ENCODE peak calls at places on chromosomes 3 and 15, in four cellular contexts. M is GM12878, D is HepG2, K is HEK293T. G is an unnamed sample.

GRCh38 chr3:45273681-45274515 is 47.8 kb upstream of the TMEM158 start:
- DNase-seq in M (no peak), K (no peak), D (no peak), G (peak)

GRCh38 chr3:165614332-165614731 is 222.9 kb downstream of the BCHE start:
- DNase-seq in M (no peak), D (no peak), K (no peak), G (no peak)

GRCh38 chr3:172641291-172641690 is 69.6 kb downstream of the NCEH1 start:
- DNase-seq in M (no peak), K (no peak), D (no peak), G (no peak)

GRCh38 chr15:96750361-96750760 is 419.9 kb downstream of the NR2F2 start:
- DNase-seq in K (no peak), M (no peak), D (no peak), G (no peak)

GRCh38 chr3:45024601-45025262 is 1.4 kb upstream of the CLEC3B start:
- DNase-seq in K (no peak), M (no peak), D (no peak), G (no peak)

GRCh38 chr3:125123906-125124305 is 68.1 kb upstream of the HEG1 start:
- DNase-seq in M (no peak), D (no peak), K (no peak), G (no peak)

GRCh38 chr3:108882762-108883161 is 60.2 kb downstream of the TRAT1 start:
- DNase-seq in D (no peak), K (no peak), M (no peak), G (no peak)

GRCh38 chr15:84992157-84992940 is 10.7 kb downstream of the PDE8A start:
- DNase-seq in K (no peak), D (peak), M (no peak), G (peak)

GRCh38 chr3:13657660-13658435 is 108.9 kb downstream of the FBLN2 start:
- DNase-seq in M (no peak), D (no peak), K (peak), G (peak)

DNA sequence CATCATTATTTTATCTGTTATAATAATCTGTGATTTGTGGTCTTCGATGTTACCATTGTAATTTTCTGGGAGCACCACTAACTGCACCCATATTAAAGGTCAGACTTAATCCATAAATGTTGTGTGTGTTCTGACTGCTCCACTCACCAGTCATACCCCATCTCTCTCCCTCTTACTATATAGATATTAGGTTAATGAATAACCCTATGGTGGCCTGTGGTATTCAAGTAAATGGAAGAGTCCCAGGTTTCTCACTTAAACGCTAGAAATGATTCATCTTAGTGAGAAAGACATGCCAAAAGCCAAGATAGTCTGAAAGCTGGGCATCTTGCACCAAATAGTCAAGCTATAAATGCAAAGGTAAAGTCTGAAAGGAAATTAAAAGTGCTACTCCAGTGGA is 1358.5 kb downstream of the ROBO2 start:
- DNase-seq in D (no peak), K (no peak), M (no peak), G (no peak)
- TF ChIP-seq FOXK2 in D (no peak), K (no peak), M (no peak), G (no peak)

GRCh38 chr15:98806275-98806895 is 158.0 kb downstream of the IGF1R start:
- DNase-seq in K (no peak), D (no peak), M (no peak), G (no peak)
- TF ChIP-seq FOXK2 in K (no peak), D (no peak), M (no peak), G (no peak)

GRCh38 chr3:113084777-113085176 is 94.0 kb downstream of the GTPBP8 start:
- DNase-seq in M (no peak), K (no peak), D (no peak), G (no peak)
- TF ChIP-seq FOXK2 in M (no peak), K (no peak), D (no peak), G (no peak)

DNA sequence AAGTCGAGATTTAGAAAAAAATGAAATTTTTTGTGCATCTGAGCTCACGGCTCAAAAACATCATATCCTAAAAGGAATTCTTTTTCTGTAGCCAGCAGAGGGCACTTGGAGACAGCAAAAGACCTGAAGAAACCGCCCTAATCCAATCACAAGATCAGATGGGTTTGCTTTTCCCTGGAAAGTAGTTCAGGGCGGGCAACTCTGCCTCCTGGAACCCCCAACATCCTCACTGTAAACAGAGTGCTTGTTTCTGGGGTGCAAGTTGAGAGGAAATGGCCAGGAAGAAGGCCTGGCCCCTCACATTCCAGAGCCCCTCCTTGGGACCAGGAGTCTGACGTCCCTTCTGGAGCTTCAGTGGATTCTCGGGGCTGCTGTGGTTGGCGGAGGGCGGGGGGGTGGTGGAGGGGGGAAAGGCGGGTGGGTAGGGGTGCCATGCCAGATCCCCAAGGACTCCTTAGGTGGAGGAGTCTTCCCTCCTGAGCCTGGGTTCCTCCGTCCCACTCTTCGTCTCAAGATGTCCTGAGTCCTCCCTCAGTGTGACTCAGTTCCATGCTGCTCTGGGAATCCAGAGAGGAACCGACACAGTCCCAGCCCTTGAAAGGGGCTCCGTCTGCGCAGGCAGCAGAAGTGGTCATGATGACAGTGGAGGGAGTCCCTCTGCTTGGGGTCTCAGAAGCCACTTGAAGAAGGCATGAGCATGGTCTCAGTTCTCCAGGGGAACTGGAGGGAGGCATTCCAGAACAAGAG is 35.9 kb downstream of the CCK start:
- DNase-seq in D (peak), M (no peak), K (peak), G (peak)
- TF ChIP-seq FOXK2 in D (no peak), M (no peak), K (no peak), G (no peak)

G was measured in K562.